ENCODE peak calls at places on chromosomes 2 and 18, in ten cellular contexts. One of them, this sample, is unnamed.

GRCh38 chr2:96501886-96502810 is 3.0 kb downstream of the NEURL3 start:
- DNase-seq in T1000: no peak
- DNase-seq in stimulated activated CD4-positive, alpha-beta T cell treated with anti-CD3 and anti-CD28 coated beads, Interleukin-15, amount 100 ng/mL, for 1 hour: no peak
- DNase-seq in foreskin fibroblast: no peak
- DNase-seq in effector memory CD8-positive, alpha-beta T cell: no peak
- DNase-seq in adrenal gland: no peak
- DNase-seq in ureter: no peak
- DNase-seq in GM13977: no peak
- DNase-seq in activated CD8-positive, alpha-beta T cell treated with anti-CD3 and anti-CD28 coated beads for 36 hours: no peak
- DNase-seq in AG10803: no peak
- DNase-seq in this sample: no peak

GRCh38 chr2:96681540-96681939 is 39.0 kb downstream of the FER1L5 start:
- DNase-seq in activated CD8-positive, alpha-beta T cell treated with anti-CD3 and anti-CD28 coated beads for 36 hours: no peak
- DNase-seq in stimulated activated CD4-positive, alpha-beta T cell treated with anti-CD3 and anti-CD28 coated beads, Interleukin-15, amount 100 ng/mL, for 1 hour: no peak
- DNase-seq in effector memory CD8-positive, alpha-beta T cell: no peak
- DNase-seq in foreskin fibroblast: no peak
- DNase-seq in GM13977: no peak
- DNase-seq in adrenal gland: no peak
- DNase-seq in ureter: no peak
- DNase-seq in T1000: no peak
- DNase-seq in AG10803: no peak
- DNase-seq in this sample: no peak

GRCh38 chr2:30225131-30225762 is 6.1 kb upstream of the LBH start:
- DNase-seq in adrenal gland: peak
- DNase-seq in effector memory CD8-positive, alpha-beta T cell: peak
- DNase-seq in GM13977: peak
- DNase-seq in foreskin fibroblast: no peak
- DNase-seq in AG10803: peak
- DNase-seq in stimulated activated CD4-positive, alpha-beta T cell treated with anti-CD3 and anti-CD28 coated beads, Interleukin-15, amount 100 ng/mL, for 1 hour: no peak
- DNase-seq in T1000: no peak
- DNase-seq in ureter: no peak
- DNase-seq in activated CD8-positive, alpha-beta T cell treated with anti-CD3 and anti-CD28 coated beads for 36 hours: peak
- DNase-seq in this sample: peak

GRCh38 chr2:152715854-152716428 is 1.3 kb downstream of the PRPF40A start:
- DNase-seq in activated CD8-positive, alpha-beta T cell treated with anti-CD3 and anti-CD28 coated beads for 36 hours: peak
- DNase-seq in effector memory CD8-positive, alpha-beta T cell: peak
- DNase-seq in foreskin fibroblast: no peak
- DNase-seq in AG10803: peak
- DNase-seq in GM13977: no peak
- DNase-seq in ureter: no peak
- DNase-seq in T1000: no peak
- DNase-seq in stimulated activated CD4-positive, alpha-beta T cell treated with anti-CD3 and anti-CD28 coated beads, Interleukin-15, amount 100 ng/mL, for 1 hour: no peak
- DNase-seq in adrenal gland: no peak
- DNase-seq in this sample: no peak

GRCh38 chr2:101811226-101812015 is 113.9 kb downstream of the MAP4K4 start:
- DNase-seq in AG10803: no peak
- DNase-seq in effector memory CD8-positive, alpha-beta T cell: no peak
- DNase-seq in T1000: no peak
- DNase-seq in stimulated activated CD4-positive, alpha-beta T cell treated with anti-CD3 and anti-CD28 coated beads, Interleukin-15, amount 100 ng/mL, for 1 hour: no peak
- DNase-seq in ureter: no peak
- DNase-seq in adrenal gland: no peak
- DNase-seq in foreskin fibroblast: no peak
- DNase-seq in activated CD8-positive, alpha-beta T cell treated with anti-CD3 and anti-CD28 coated beads for 36 hours: no peak
- DNase-seq in GM13977: no peak
- DNase-seq in this sample: no peak

GRCh38 chr2:25375371-25375988 is 33.8 kb upstream of the DNMT3A start:
- DNase-seq in foreskin fibroblast: no peak
- DNase-seq in stimulated activated CD4-positive, alpha-beta T cell treated with anti-CD3 and anti-CD28 coated beads, Interleukin-15, amount 100 ng/mL, for 1 hour: no peak
- DNase-seq in effector memory CD8-positive, alpha-beta T cell: no peak
- DNase-seq in ureter: no peak
- DNase-seq in activated CD8-positive, alpha-beta T cell treated with anti-CD3 and anti-CD28 coated beads for 36 hours: no peak
- DNase-seq in T1000: no peak
- DNase-seq in adrenal gland: no peak
- DNase-seq in GM13977: no peak
- DNase-seq in AG10803: no peak
- DNase-seq in this sample: no peak

GRCh38 chr2:6237261-6237660 is 545.1 kb downstream of the SOX11 start:
- DNase-seq in foreskin fibroblast: no peak
- DNase-seq in ureter: no peak
- DNase-seq in effector memory CD8-positive, alpha-beta T cell: no peak
- DNase-seq in AG10803: no peak
- DNase-seq in activated CD8-positive, alpha-beta T cell treated with anti-CD3 and anti-CD28 coated beads for 36 hours: no peak
- DNase-seq in T1000: no peak
- DNase-seq in stimulated activated CD4-positive, alpha-beta T cell treated with anti-CD3 and anti-CD28 coated beads, Interleukin-15, amount 100 ng/mL, for 1 hour: no peak
- DNase-seq in adrenal gland: no peak
- DNase-seq in GM13977: no peak
- DNase-seq in this sample: no peak

GRCh38 chr2:37882036-37882435 is 43.1 kb upstream of the RMDN2 start:
- DNase-seq in GM13977: no peak
- DNase-seq in adrenal gland: no peak
- DNase-seq in effector memory CD8-positive, alpha-beta T cell: no peak
- DNase-seq in stimulated activated CD4-positive, alpha-beta T cell treated with anti-CD3 and anti-CD28 coated beads, Interleukin-15, amount 100 ng/mL, for 1 hour: no peak
- DNase-seq in T1000: no peak
- DNase-seq in AG10803: no peak
- DNase-seq in foreskin fibroblast: no peak
- DNase-seq in ureter: no peak
- DNase-seq in activated CD8-positive, alpha-beta T cell treated with anti-CD3 and anti-CD28 coated beads for 36 hours: no peak
- DNase-seq in this sample: no peak

GRCh38 chr18:45997689-45998088 is 30.6 kb upstream of the EPG5 start:
- DNase-seq in ureter: no peak
- DNase-seq in GM13977: peak
- DNase-seq in effector memory CD8-positive, alpha-beta T cell: no peak
- DNase-seq in adrenal gland: no peak
- DNase-seq in T1000: no peak
- DNase-seq in AG10803: no peak
- DNase-seq in stimulated activated CD4-positive, alpha-beta T cell treated with anti-CD3 and anti-CD28 coated beads, Interleukin-15, amount 100 ng/mL, for 1 hour: no peak
- DNase-seq in activated CD8-positive, alpha-beta T cell treated with anti-CD3 and anti-CD28 coated beads for 36 hours: peak
- DNase-seq in foreskin fibroblast: no peak
- DNase-seq in this sample: no peak

GRCh38 chr2:238850096-238850495 is 2.2 kb downstream of the TWIST2 start:
- DNase-seq in GM13977: no peak
- DNase-seq in AG10803: peak
- DNase-seq in stimulated activated CD4-positive, alpha-beta T cell treated with anti-CD3 and anti-CD28 coated beads, Interleukin-15, amount 100 ng/mL, for 1 hour: no peak
- DNase-seq in effector memory CD8-positive, alpha-beta T cell: no peak
- DNase-seq in T1000: no peak
- DNase-seq in activated CD8-positive, alpha-beta T cell treated with anti-CD3 and anti-CD28 coated beads for 36 hours: no peak
- DNase-seq in foreskin fibroblast: no peak
- DNase-seq in ureter: no peak
- DNase-seq in adrenal gland: no peak
- DNase-seq in this sample: no peak

GRCh38 chr18:33751613-33752221 is 173.7 kb downstream of the ASXL3 start:
- DNase-seq in GM13977: no peak
- DNase-seq in stimulated activated CD4-positive, alpha-beta T cell treated with anti-CD3 and anti-CD28 coated beads, Interleukin-15, amount 100 ng/mL, for 1 hour: no peak
- DNase-seq in effector memory CD8-positive, alpha-beta T cell: no peak
- DNase-seq in adrenal gland: no peak
- DNase-seq in AG10803: peak
- DNase-seq in foreskin fibroblast: peak
- DNase-seq in activated CD8-positive, alpha-beta T cell treated with anti-CD3 and anti-CD28 coated beads for 36 hours: no peak
- DNase-seq in T1000: no peak
- DNase-seq in ureter: no peak
- DNase-seq in this sample: no peak

GRCh38 chr2:230444832-230445231 is 28.8 kb downstream of the SP100 start:
- DNase-seq in T1000: no peak
- DNase-seq in activated CD8-positive, alpha-beta T cell treated with anti-CD3 and anti-CD28 coated beads for 36 hours: no peak
- DNase-seq in foreskin fibroblast: no peak
- DNase-seq in stimulated activated CD4-positive, alpha-beta T cell treated with anti-CD3 and anti-CD28 coated beads, Interleukin-15, amount 100 ng/mL, for 1 hour: no peak
- DNase-seq in AG10803: no peak
- DNase-seq in ureter: no peak
- DNase-seq in adrenal gland: no peak
- DNase-seq in GM13977: no peak
- DNase-seq in effector memory CD8-positive, alpha-beta T cell: no peak
- DNase-seq in this sample: no peak

GRCh38 chr2:238449241-238449640 is 22.5 kb downstream of the ASB1 start:
- DNase-seq in effector memory CD8-positive, alpha-beta T cell: no peak
- DNase-seq in GM13977: no peak
- DNase-seq in adrenal gland: no peak
- DNase-seq in ureter: peak
- DNase-seq in activated CD8-positive, alpha-beta T cell treated with anti-CD3 and anti-CD28 coated beads for 36 hours: no peak
- DNase-seq in AG10803: no peak
- DNase-seq in foreskin fibroblast: no peak
- DNase-seq in stimulated activated CD4-positive, alpha-beta T cell treated with anti-CD3 and anti-CD28 coated beads, Interleukin-15, amount 100 ng/mL, for 1 hour: no peak
- DNase-seq in T1000: no peak
- DNase-seq in this sample: no peak

GRCh38 chr2:43265006-43265770 is 38.8 kb upstream of the ZFP36L2 start:
- DNase-seq in adrenal gland: no peak
- DNase-seq in stimulated activated CD4-positive, alpha-beta T cell treated with anti-CD3 and anti-CD28 coated beads, Interleukin-15, amount 100 ng/mL, for 1 hour: no peak
- DNase-seq in activated CD8-positive, alpha-beta T cell treated with anti-CD3 and anti-CD28 coated beads for 36 hours: no peak
- DNase-seq in T1000: no peak
- DNase-seq in foreskin fibroblast: no peak
- DNase-seq in effector memory CD8-positive, alpha-beta T cell: no peak
- DNase-seq in ureter: no peak
- DNase-seq in GM13977: no peak
- DNase-seq in AG10803: peak
- DNase-seq in this sample: no peak

GRCh38 chr2:96772903-96773675 is 12.4 kb downstream of the CNNM4 start:
- DNase-seq in ureter: no peak
- DNase-seq in adrenal gland: no peak
- DNase-seq in activated CD8-positive, alpha-beta T cell treated with anti-CD3 and anti-CD28 coated beads for 36 hours: peak
- DNase-seq in GM13977: peak
- DNase-seq in T1000: no peak
- DNase-seq in stimulated activated CD4-positive, alpha-beta T cell treated with anti-CD3 and anti-CD28 coated beads, Interleukin-15, amount 100 ng/mL, for 1 hour: no peak
- DNase-seq in effector memory CD8-positive, alpha-beta T cell: no peak
- DNase-seq in foreskin fibroblast: no peak
- DNase-seq in AG10803: no peak
- DNase-seq in this sample: no peak

GRCh38 chr18:9804517-9805104 is 81.2 kb upstream of the TXNDC2 start:
- DNase-seq in T1000: no peak
- DNase-seq in foreskin fibroblast: peak
- DNase-seq in stimulated activated CD4-positive, alpha-beta T cell treated with anti-CD3 and anti-CD28 coated beads, Interleukin-15, amount 100 ng/mL, for 1 hour: no peak
- DNase-seq in ureter: no peak
- DNase-seq in effector memory CD8-positive, alpha-beta T cell: no peak
- DNase-seq in GM13977: no peak
- DNase-seq in AG10803: no peak
- DNase-seq in activated CD8-positive, alpha-beta T cell treated with anti-CD3 and anti-CD28 coated beads for 36 hours: no peak
- DNase-seq in adrenal gland: peak
- DNase-seq in this sample: no peak

GRCh38 chr2:168897449-168897848 is 3.6 kb upstream of the G6PC2 start:
- DNase-seq in GM13977: no peak
- DNase-seq in T1000: no peak
- DNase-seq in activated CD8-positive, alpha-beta T cell treated with anti-CD3 and anti-CD28 coated beads for 36 hours: no peak
- DNase-seq in ureter: no peak
- DNase-seq in stimulated activated CD4-positive, alpha-beta T cell treated with anti-CD3 and anti-CD28 coated beads, Interleukin-15, amount 100 ng/mL, for 1 hour: no peak
- DNase-seq in adrenal gland: no peak
- DNase-seq in effector memory CD8-positive, alpha-beta T cell: no peak
- DNase-seq in foreskin fibroblast: no peak
- DNase-seq in AG10803: no peak
- DNase-seq in this sample: no peak

GRCh38 chr2:70767094-70767698 is 804 bp downstream of the ADD2 start:
- DNase-seq in activated CD8-positive, alpha-beta T cell treated with anti-CD3 and anti-CD28 coated beads for 36 hours: peak
- DNase-seq in stimulated activated CD4-positive, alpha-beta T cell treated with anti-CD3 and anti-CD28 coated beads, Interleukin-15, amount 100 ng/mL, for 1 hour: no peak
- DNase-seq in ureter: no peak
- DNase-seq in adrenal gland: no peak
- DNase-seq in T1000: no peak
- DNase-seq in AG10803: no peak
- DNase-seq in foreskin fibroblast: no peak
- DNase-seq in GM13977: peak
- DNase-seq in effector memory CD8-positive, alpha-beta T cell: no peak
- DNase-seq in this sample: no peak

GRCh38 chr2:210428415-210429179 is 48.0 kb downstream of the LANCL1 start:
- DNase-seq in activated CD8-positive, alpha-beta T cell treated with anti-CD3 and anti-CD28 coated beads for 36 hours: no peak
- DNase-seq in T1000: no peak
- DNase-seq in ureter: no peak
- DNase-seq in GM13977: no peak
- DNase-seq in AG10803: peak
- DNase-seq in effector memory CD8-positive, alpha-beta T cell: no peak
- DNase-seq in stimulated activated CD4-positive, alpha-beta T cell treated with anti-CD3 and anti-CD28 coated beads, Interleukin-15, amount 100 ng/mL, for 1 hour: no peak
- DNase-seq in foreskin fibroblast: no peak
- DNase-seq in adrenal gland: no peak
- DNase-seq in this sample: no peak

GRCh38 chr18:35603528-35603927 is 22.0 kb downstream of the GALNT1 start:
- DNase-seq in adrenal gland: no peak
- DNase-seq in ureter: no peak
- DNase-seq in activated CD8-positive, alpha-beta T cell treated with anti-CD3 and anti-CD28 coated beads for 36 hours: no peak
- DNase-seq in foreskin fibroblast: no peak
- DNase-seq in T1000: no peak
- DNase-seq in stimulated activated CD4-positive, alpha-beta T cell treated with anti-CD3 and anti-CD28 coated beads, Interleukin-15, amount 100 ng/mL, for 1 hour: no peak
- DNase-seq in effector memory CD8-positive, alpha-beta T cell: no peak
- DNase-seq in GM13977: no peak
- DNase-seq in AG10803: no peak
- DNase-seq in this sample: no peak

GRCh38 chr2:12501469-12502147 is 215.1 kb upstream of the TRIB2 start:
- DNase-seq in foreskin fibroblast: no peak
- DNase-seq in ureter: no peak
- DNase-seq in activated CD8-positive, alpha-beta T cell treated with anti-CD3 and anti-CD28 coated beads for 36 hours: peak
- DNase-seq in effector memory CD8-positive, alpha-beta T cell: peak
- DNase-seq in GM13977: peak
- DNase-seq in stimulated activated CD4-positive, alpha-beta T cell treated with anti-CD3 and anti-CD28 coated beads, Interleukin-15, amount 100 ng/mL, for 1 hour: peak
- DNase-seq in T1000: no peak
- DNase-seq in AG10803: no peak
- DNase-seq in adrenal gland: peak
- DNase-seq in this sample: no peak

GRCh38 chr2:120783371-120783791 is 47.7 kb downstream of the GLI2 start:
- DNase-seq in adrenal gland: peak
- DNase-seq in activated CD8-positive, alpha-beta T cell treated with anti-CD3 and anti-CD28 coated beads for 36 hours: no peak
- DNase-seq in stimulated activated CD4-positive, alpha-beta T cell treated with anti-CD3 and anti-CD28 coated beads, Interleukin-15, amount 100 ng/mL, for 1 hour: no peak
- DNase-seq in T1000: no peak
- DNase-seq in foreskin fibroblast: no peak
- DNase-seq in AG10803: peak
- DNase-seq in ureter: no peak
- DNase-seq in GM13977: no peak
- DNase-seq in effector memory CD8-positive, alpha-beta T cell: no peak
- DNase-seq in this sample: no peak

GRCh38 chr2:225735844-225736243 is 336.3 kb downstream of the NYAP2 start:
- DNase-seq in activated CD8-positive, alpha-beta T cell treated with anti-CD3 and anti-CD28 coated beads for 36 hours: no peak
- DNase-seq in effector memory CD8-positive, alpha-beta T cell: no peak
- DNase-seq in stimulated activated CD4-positive, alpha-beta T cell treated with anti-CD3 and anti-CD28 coated beads, Interleukin-15, amount 100 ng/mL, for 1 hour: no peak
- DNase-seq in AG10803: peak
- DNase-seq in ureter: no peak
- DNase-seq in GM13977: no peak
- DNase-seq in foreskin fibroblast: peak
- DNase-seq in adrenal gland: peak
- DNase-seq in T1000: peak
- DNase-seq in this sample: no peak

GRCh38 chr2:198324071-198324470 is 519.7 kb downstream of the PLCL1 start:
- DNase-seq in adrenal gland: no peak
- DNase-seq in ureter: no peak
- DNase-seq in GM13977: no peak
- DNase-seq in activated CD8-positive, alpha-beta T cell treated with anti-CD3 and anti-CD28 coated beads for 36 hours: no peak
- DNase-seq in AG10803: no peak
- DNase-seq in T1000: no peak
- DNase-seq in stimulated activated CD4-positive, alpha-beta T cell treated with anti-CD3 and anti-CD28 coated beads, Interleukin-15, amount 100 ng/mL, for 1 hour: no peak
- DNase-seq in foreskin fibroblast: no peak
- DNase-seq in effector memory CD8-positive, alpha-beta T cell: no peak
- DNase-seq in this sample: no peak

GRCh38 chr2:120775801-120776589 is 40.3 kb downstream of the GLI2 start:
- DNase-seq in stimulated activated CD4-positive, alpha-beta T cell treated with anti-CD3 and anti-CD28 coated beads, Interleukin-15, amount 100 ng/mL, for 1 hour: no peak
- DNase-seq in effector memory CD8-positive, alpha-beta T cell: no peak
- DNase-seq in GM13977: no peak
- DNase-seq in AG10803: no peak
- DNase-seq in adrenal gland: no peak
- DNase-seq in T1000: no peak
- DNase-seq in ureter: no peak
- DNase-seq in foreskin fibroblast: no peak
- DNase-seq in activated CD8-positive, alpha-beta T cell treated with anti-CD3 and anti-CD28 coated beads for 36 hours: no peak
- DNase-seq in this sample: no peak

GRCh38 chr18:48230459-48231113 is 178.6 kb downstream of the ZBTB7C start:
- DNase-seq in stimulated activated CD4-positive, alpha-beta T cell treated with anti-CD3 and anti-CD28 coated beads, Interleukin-15, amount 100 ng/mL, for 1 hour: no peak
- DNase-seq in adrenal gland: peak
- DNase-seq in ureter: peak
- DNase-seq in T1000: no peak
- DNase-seq in GM13977: peak
- DNase-seq in effector memory CD8-positive, alpha-beta T cell: no peak
- DNase-seq in activated CD8-positive, alpha-beta T cell treated with anti-CD3 and anti-CD28 coated beads for 36 hours: peak
- DNase-seq in AG10803: peak
- DNase-seq in foreskin fibroblast: peak
- DNase-seq in this sample: no peak

GRCh38 chr18:11004294-11004693 is 145.1 kb downstream of the PIEZO2 start:
- DNase-seq in stimulated activated CD4-positive, alpha-beta T cell treated with anti-CD3 and anti-CD28 coated beads, Interleukin-15, amount 100 ng/mL, for 1 hour: no peak
- DNase-seq in ureter: no peak
- DNase-seq in effector memory CD8-positive, alpha-beta T cell: no peak
- DNase-seq in T1000: no peak
- DNase-seq in foreskin fibroblast: no peak
- DNase-seq in activated CD8-positive, alpha-beta T cell treated with anti-CD3 and anti-CD28 coated beads for 36 hours: no peak
- DNase-seq in AG10803: no peak
- DNase-seq in GM13977: no peak
- DNase-seq in adrenal gland: no peak
- DNase-seq in this sample: no peak

GRCh38 chr2:71581015-71581414 is 127.7 kb downstream of the DYSF start:
- DNase-seq in AG10803: peak
- DNase-seq in T1000: no peak
- DNase-seq in stimulated activated CD4-positive, alpha-beta T cell treated with anti-CD3 and anti-CD28 coated beads, Interleukin-15, amount 100 ng/mL, for 1 hour: no peak
- DNase-seq in foreskin fibroblast: no peak
- DNase-seq in ureter: no peak
- DNase-seq in activated CD8-positive, alpha-beta T cell treated with anti-CD3 and anti-CD28 coated beads for 36 hours: no peak
- DNase-seq in GM13977: no peak
- DNase-seq in effector memory CD8-positive, alpha-beta T cell: no peak
- DNase-seq in adrenal gland: no peak
- DNase-seq in this sample: no peak